ENCODE peak calls at places on chromosomes 11 and 22, in six cellular contexts. One of them, this sample, is unnamed.

GRCh38 chr11:14380947-14381555 is 22.1 kb upstream of the RRAS2 start:
- DNase-seq in hepatocyte: peak; percentile 75
- DNase-seq in body of pancreas: peak; percentile 76
- DNase-seq in HCT116: no peak
- DNase-seq in dorsolateral prefrontal cortex: peak; percentile 59
- DNase-seq in PC-3: peak; percentile 64
- DNase-seq in this sample: peak; percentile 69

GRCh38 chr11:69411257-69411924 is 70.1 kb upstream of the LINC01488 start:
- DNase-seq in HCT116: no peak
- DNase-seq in PC-3: peak; percentile 61
- DNase-seq in hepatocyte: no peak
- DNase-seq in body of pancreas: no peak
- DNase-seq in dorsolateral prefrontal cortex: no peak
- DNase-seq in this sample: no peak

GRCh38 chr11:99424313-99425084 is 403.8 kb downstream of the CNTN5 start:
- DNase-seq in dorsolateral prefrontal cortex: no peak
- DNase-seq in hepatocyte: no peak
- DNase-seq in HCT116: no peak
- DNase-seq in PC-3: no peak
- DNase-seq in body of pancreas: no peak
- DNase-seq in this sample: no peak

GRCh38 chr11:86740628-86741488 is 59.5 kb upstream of the PRSS23 start:
- DNase-seq in HCT116: peak; percentile 89
- DNase-seq in body of pancreas: peak; percentile 46
- DNase-seq in PC-3: peak; percentile 92
- DNase-seq in dorsolateral prefrontal cortex: peak; percentile 66
- DNase-seq in hepatocyte: peak; percentile 87
- DNase-seq in this sample: peak; percentile 85

GRCh38 chr11:14499178-14499559 is 442 bp downstream of the COPB1 start:
- DNase-seq in hepatocyte: peak; percentile 34
- DNase-seq in HCT116: no peak
- DNase-seq in dorsolateral prefrontal cortex: no peak
- DNase-seq in body of pancreas: peak; percentile 43
- DNase-seq in PC-3: peak; percentile 7
- DNase-seq in this sample: peak; percentile 45

GRCh38 chr11:87466228-87466627 is 428.5 kb downstream of the TMEM135 start:
- DNase-seq in PC-3: no peak
- DNase-seq in dorsolateral prefrontal cortex: no peak
- DNase-seq in body of pancreas: no peak
- DNase-seq in HCT116: no peak
- DNase-seq in hepatocyte: peak; percentile 37
- DNase-seq in this sample: no peak

GRCh38 chr22:41197046-41197807 is 7.9 kb upstream of the L3MBTL2 start:
- DNase-seq in dorsolateral prefrontal cortex: peak; percentile 70
- DNase-seq in body of pancreas: peak; percentile 79
- DNase-seq in PC-3: peak; percentile 59
- DNase-seq in HCT116: no peak
- DNase-seq in hepatocyte: peak; percentile 84
- DNase-seq in this sample: peak; percentile 70

GRCh38 chr11:29616611-29617010 is 400.2 kb downstream of the KCNA4 start:
- DNase-seq in body of pancreas: no peak
- DNase-seq in HCT116: no peak
- DNase-seq in dorsolateral prefrontal cortex: no peak
- DNase-seq in hepatocyte: no peak
- DNase-seq in PC-3: no peak
- DNase-seq in this sample: no peak

GRCh38 chr11:130908770-130909625 is 7.3 kb downstream of the SNX19 start:
- DNase-seq in dorsolateral prefrontal cortex: no peak
- DNase-seq in hepatocyte: peak; percentile 46
- DNase-seq in HCT116: no peak
- DNase-seq in PC-3: peak; percentile 51
- DNase-seq in body of pancreas: no peak
- DNase-seq in this sample: peak; percentile 26

GRCh38 chr22:23566716-23567475 is 13.2 kb downstream of the IGLL1 start:
- DNase-seq in HCT116: no peak
- DNase-seq in PC-3: no peak
- DNase-seq in hepatocyte: no peak
- DNase-seq in body of pancreas: no peak
- DNase-seq in dorsolateral prefrontal cortex: no peak
- DNase-seq in this sample: no peak

GRCh38 chr11:1458340-1459218 is 28.0 kb downstream of the MOB2 start:
- DNase-seq in HCT116: no peak
- DNase-seq in hepatocyte: peak; percentile 75
- DNase-seq in PC-3: peak; percentile 4
- DNase-seq in dorsolateral prefrontal cortex: peak; percentile 35
- DNase-seq in body of pancreas: peak; percentile 54
- DNase-seq in this sample: peak; percentile 52

GRCh38 chr22:49686495-49687219 is 141.0 kb downstream of the BRD1 start:
- DNase-seq in hepatocyte: no peak
- DNase-seq in PC-3: no peak
- DNase-seq in body of pancreas: no peak
- DNase-seq in HCT116: no peak
- DNase-seq in dorsolateral prefrontal cortex: no peak
- DNase-seq in this sample: no peak

GRCh38 chr22:31680764-31681624 is 19.0 kb upstream of the PISD start:
- DNase-seq in hepatocyte: no peak
- DNase-seq in HCT116: no peak
- DNase-seq in dorsolateral prefrontal cortex: no peak
- DNase-seq in body of pancreas: no peak
- DNase-seq in PC-3: peak; percentile 48
- DNase-seq in this sample: no peak

GRCh38 chr11:16154715-16155396 is 201.5 kb downstream of the SOX6 start:
- DNase-seq in body of pancreas: peak; percentile 42
- DNase-seq in PC-3: peak; percentile 57
- DNase-seq in HCT116: no peak
- DNase-seq in hepatocyte: peak; percentile 45
- DNase-seq in dorsolateral prefrontal cortex: no peak
- DNase-seq in this sample: peak; percentile 68

GRCh38 chr11:10478574-10479550 is 23.8 kb downstream of the AMPD3 start:
- DNase-seq in body of pancreas: no peak
- DNase-seq in PC-3: no peak
- DNase-seq in hepatocyte: no peak
- DNase-seq in dorsolateral prefrontal cortex: no peak
- DNase-seq in HCT116: no peak
- DNase-seq in this sample: no peak

GRCh38 chr11:131886201-131886600 is 515.8 kb downstream of the NTM start:
- DNase-seq in PC-3: peak; percentile 79
- DNase-seq in HCT116: no peak
- DNase-seq in hepatocyte: no peak
- DNase-seq in body of pancreas: no peak
- DNase-seq in dorsolateral prefrontal cortex: no peak
- DNase-seq in this sample: no peak

GRCh38 chr11:72013765-72014711 is 15.3 kb downstream of the IL18BP start:
- DNase-seq in PC-3: no peak
- DNase-seq in dorsolateral prefrontal cortex: no peak
- DNase-seq in HCT116: no peak
- DNase-seq in body of pancreas: no peak
- DNase-seq in hepatocyte: no peak
- DNase-seq in this sample: no peak

GRCh38 chr11:131864205-131864604 is 493.8 kb downstream of the NTM start:
- DNase-seq in body of pancreas: no peak
- DNase-seq in PC-3: no peak
- DNase-seq in hepatocyte: no peak
- DNase-seq in HCT116: no peak
- DNase-seq in dorsolateral prefrontal cortex: no peak
- DNase-seq in this sample: no peak

GRCh38 chr11:106520146-106520912 is 442.9 kb downstream of the AASDHPPT start:
- DNase-seq in hepatocyte: no peak
- DNase-seq in HCT116: no peak
- DNase-seq in PC-3: peak; percentile 35
- DNase-seq in body of pancreas: no peak
- DNase-seq in dorsolateral prefrontal cortex: no peak
- DNase-seq in this sample: no peak

GRCh38 chr22:35630387-35630793 is 13.3 kb upstream of the MB start:
- DNase-seq in hepatocyte: no peak
- DNase-seq in HCT116: peak; percentile 38
- DNase-seq in body of pancreas: no peak
- DNase-seq in PC-3: peak; percentile 68
- DNase-seq in dorsolateral prefrontal cortex: no peak
- DNase-seq in this sample: peak; percentile 37

GRCh38 chr11:85742348-85742747 is 56.4 kb upstream of the CCDC89 start:
- DNase-seq in hepatocyte: no peak
- DNase-seq in dorsolateral prefrontal cortex: no peak
- DNase-seq in body of pancreas: no peak
- DNase-seq in HCT116: no peak
- DNase-seq in PC-3: no peak
- DNase-seq in this sample: no peak

GRCh38 chr11:59182457-59183151 is 10.7 kb downstream of the DTX4 start:
- DNase-seq in PC-3: peak; percentile 52
- DNase-seq in body of pancreas: peak; percentile 40
- DNase-seq in hepatocyte: peak; percentile 56
- DNase-seq in dorsolateral prefrontal cortex: no peak
- DNase-seq in HCT116: no peak
- DNase-seq in this sample: no peak

GRCh38 chr11:131195801-131196517 is 174.5 kb upstream of the NTM start:
- DNase-seq in hepatocyte: peak; percentile 51
- DNase-seq in dorsolateral prefrontal cortex: peak; percentile 54
- DNase-seq in HCT116: no peak
- DNase-seq in body of pancreas: peak; percentile 47
- DNase-seq in PC-3: peak; percentile 62
- DNase-seq in this sample: peak; percentile 31

GRCh38 chr11:7495997-7496545 is 10.8 kb downstream of the OLFML1 start:
- DNase-seq in PC-3: no peak
- DNase-seq in body of pancreas: no peak
- DNase-seq in hepatocyte: no peak
- DNase-seq in HCT116: no peak
- DNase-seq in dorsolateral prefrontal cortex: no peak
- DNase-seq in this sample: no peak

GRCh38 chr22:37443977-37444376 is 16.7 kb upstream of the ELFN2 start:
- DNase-seq in PC-3: no peak
- DNase-seq in dorsolateral prefrontal cortex: no peak
- DNase-seq in HCT116: peak; percentile 47
- DNase-seq in hepatocyte: no peak
- DNase-seq in body of pancreas: no peak
- DNase-seq in this sample: no peak
- H3K27ac ChIP-seq in PC-3: no peak overlapping the region
- H3K27ac ChIP-seq in dorsolateral prefrontal cortex: no peak overlapping the region
- H3K27ac ChIP-seq in HCT116: peak overlapping the region; percentile 33
- H3K27ac ChIP-seq in hepatocyte: no peak overlapping the region
- H3K27ac ChIP-seq in body of pancreas: no peak overlapping the region
- H3K27ac ChIP-seq in this sample: no peak overlapping the region

GRCh38 chr22:43783777-43784176 is 28.3 kb downstream of the EFCAB6 start:
- DNase-seq in dorsolateral prefrontal cortex: no peak
- DNase-seq in PC-3: peak; percentile 2
- DNase-seq in HCT116: peak; percentile 7
- DNase-seq in hepatocyte: no peak
- DNase-seq in body of pancreas: no peak
- DNase-seq in this sample: no peak
- TF ChIP-seq CTCF in dorsolateral prefrontal cortex: no peak
- TF ChIP-seq CTCF in PC-3: peak; percentile 31
- TF ChIP-seq CTCF in HCT116: peak; percentile 60
- TF ChIP-seq CTCF in hepatocyte: no peak
- TF ChIP-seq CTCF in body of pancreas: no peak
- TF ChIP-seq CTCF in this sample: no peak

GRCh38 chr11:61098778-61099177 is 3.5 kb upstream of the CD5 start:
- DNase-seq in dorsolateral prefrontal cortex: no peak
- DNase-seq in hepatocyte: no peak
- DNase-seq in PC-3: no peak
- DNase-seq in body of pancreas: no peak
- DNase-seq in HCT116: no peak
- DNase-seq in this sample: no peak
- H3K27ac ChIP-seq in dorsolateral prefrontal cortex: no peak overlapping the region
- H3K27ac ChIP-seq in hepatocyte: no peak overlapping the region
- H3K27ac ChIP-seq in PC-3: no peak overlapping the region
- H3K27ac ChIP-seq in body of pancreas: no peak overlapping the region
- H3K27ac ChIP-seq in HCT116: no peak overlapping the region
- H3K27ac ChIP-seq in this sample: no peak overlapping the region

DNA sequence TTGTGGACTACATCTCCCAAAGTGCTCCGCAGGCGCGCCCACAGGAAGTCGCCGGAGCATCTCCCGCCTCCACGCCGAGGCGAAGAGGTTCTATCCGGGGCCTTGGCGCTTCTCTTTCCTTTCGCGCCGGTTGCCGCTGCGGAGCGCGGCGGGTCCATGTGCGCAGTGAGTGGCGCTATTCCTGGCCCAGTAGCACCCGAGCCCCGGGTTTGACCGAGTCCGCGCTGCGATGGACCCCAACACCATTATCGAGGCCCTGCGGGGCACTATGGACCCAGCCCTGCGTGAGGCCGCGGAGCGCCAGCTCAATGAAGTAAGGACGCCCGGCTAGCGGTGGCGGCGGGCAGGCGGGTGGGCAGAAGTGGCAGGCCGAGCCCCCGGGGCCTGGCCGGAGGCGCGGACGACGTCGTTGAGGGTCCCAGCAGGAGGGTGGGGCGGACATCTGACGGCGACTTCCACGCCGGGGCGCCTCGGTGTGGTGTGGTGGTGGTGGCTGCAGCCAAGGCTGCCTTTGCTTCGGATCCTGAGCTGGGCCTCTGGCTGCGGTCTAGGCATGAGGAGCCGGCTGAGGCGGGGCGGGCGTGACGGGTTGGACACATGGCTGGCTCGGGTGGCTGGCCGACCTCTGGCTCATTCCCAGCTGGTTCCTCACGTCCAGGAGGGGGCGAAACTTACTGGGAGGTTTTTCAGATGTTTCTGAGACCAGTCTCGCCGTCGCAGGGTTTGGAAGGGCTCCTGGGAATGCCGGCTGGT is at the start of gene IPO7:
- DNase-seq in dorsolateral prefrontal cortex: peak; percentile 95
- DNase-seq in hepatocyte: peak; percentile 94
- DNase-seq in PC-3: peak; percentile 90
- DNase-seq in body of pancreas: peak; percentile 89
- DNase-seq in HCT116: peak; percentile 80
- DNase-seq in this sample: peak; percentile 90
- TF ChIP-seq CTCF in dorsolateral prefrontal cortex: peak; percentile 30
- TF ChIP-seq CTCF in hepatocyte: peak; percentile 36
- TF ChIP-seq CTCF in PC-3: peak; percentile 41
- TF ChIP-seq CTCF in body of pancreas: peak; percentile 29
- TF ChIP-seq CTCF in HCT116: peak; percentile 10
- TF ChIP-seq CTCF in this sample: peak; percentile 29

GRCh38 chr11:78510597-78510996 is 64.1 kb downstream of the NARS2 start:
- DNase-seq in HCT116: no peak
- DNase-seq in PC-3: no peak
- DNase-seq in dorsolateral prefrontal cortex: no peak
- DNase-seq in body of pancreas: no peak
- DNase-seq in hepatocyte: no peak
- DNase-seq in this sample: no peak
- H3K27ac ChIP-seq in HCT116: no peak overlapping the region
- H3K27ac ChIP-seq in PC-3: no peak overlapping the region
- H3K27ac ChIP-seq in dorsolateral prefrontal cortex: no peak overlapping the region
- H3K27ac ChIP-seq in body of pancreas: no peak overlapping the region
- H3K27ac ChIP-seq in hepatocyte: no peak overlapping the region
- H3K27ac ChIP-seq in this sample: no peak overlapping the region